ENCODE peak calls at places on chromosomes 12 and 14, in four cellular contexts. O is H1, Y is GM12878, U is K562. D is an unnamed sample.

GRCh38 chr12:102676812-102677211 is 196.4 kb upstream of the IGF1 start:
- DNase-seq in Y (no peak), O (no peak), U (no peak), D (no peak)

GRCh38 chr14:87628129-87628528 is 364.9 kb downstream of the GALC start:
- DNase-seq in O (no peak), U (no peak), Y (no peak), D (peak)

GRCh38 chr12:130183585-130184370 is 21.5 kb downstream of the FZD10 start:
- DNase-seq in O (no peak), Y (no peak), U (no peak), D (no peak)

GRCh38 chr12:1927051-1927680 is 8.7 kb upstream of the CACNA2D4 start:
- DNase-seq in U (no peak), Y (no peak), O (no peak), D (no peak)

GRCh38 chr14:24312736-24313507 is 1.6 kb downstream of the LTB4R start:
- DNase-seq in Y (no peak), U (no peak), O (no peak), D (no peak)

GRCh38 chr12:40300490-40300889 is 75.7 kb downstream of the LRRK2 start:
- DNase-seq in O (no peak), U (no peak), Y (no peak), D (no peak)

GRCh38 chr14:55237999-55238680 is 33.1 kb upstream of the FBXO34 start:
- DNase-seq in O (no peak), Y (no peak), U (no peak), D (no peak)

GRCh38 chr12:90398437-90398836 is 556.5 kb downstream of the CCER1 start:
- DNase-seq in O (no peak), U (no peak), Y (no peak), D (no peak)

GRCh38 chr12:122610911-122611310 is 83.9 kb downstream of the KNTC1 start:
- DNase-seq in Y (no peak), U (no peak), O (no peak), D (no peak)

GRCh38 chr12:47408171-47408871 is 297.5 kb downstream of the RPAP3 start:
- DNase-seq in U (no peak), Y (peak), O (no peak), D (peak)

GRCh38 chr12:24955853-24956252 is 7.0 kb upstream of the BCAT1 start:
- DNase-seq in Y (no peak), U (no peak), O (no peak), D (no peak)

GRCh38 chr12:1306096-1306495 is 288.3 kb downstream of the FBXL14 start:
- DNase-seq in O (no peak), Y (no peak), U (no peak), D (no peak)

GRCh38 chr12:113134521-113134951 is 1.0 kb downstream of the RASAL1 start:
- DNase-seq in Y (no peak), U (no peak), O (no peak), D (no peak)

GRCh38 chr14:101353422-101353821 is 207.9 kb upstream of the DIO3 start:
- DNase-seq in Y (no peak), U (no peak), O (no peak), D (no peak)

GRCh38 chr12:82627799-82628198 is 58.9 kb upstream of the TMTC2 start:
- DNase-seq in U (no peak), O (no peak), Y (no peak), D (peak)

GRCh38 chr12:45634273-45634917 is 95.1 kb upstream of the ARID2 start:
- DNase-seq in Y (no peak), U (no peak), O (no peak), D (no peak)

GRCh38 chr12:109888179-109889020 is 8.1 kb upstream of the GLTP start:
- DNase-seq in U (no peak), Y (peak), O (no peak), D (no peak)

GRCh38 chr14:22885975-22886374 is 3.0 kb downstream of the REM2 start:
- DNase-seq in Y (no peak), U (no peak), O (no peak), D (no peak)

GRCh38 chr12:96907681-96908163 is 665 bp downstream of the NEDD1 start:
- DNase-seq in Y (no peak), O (no peak), U (peak), D (peak)

DNA sequence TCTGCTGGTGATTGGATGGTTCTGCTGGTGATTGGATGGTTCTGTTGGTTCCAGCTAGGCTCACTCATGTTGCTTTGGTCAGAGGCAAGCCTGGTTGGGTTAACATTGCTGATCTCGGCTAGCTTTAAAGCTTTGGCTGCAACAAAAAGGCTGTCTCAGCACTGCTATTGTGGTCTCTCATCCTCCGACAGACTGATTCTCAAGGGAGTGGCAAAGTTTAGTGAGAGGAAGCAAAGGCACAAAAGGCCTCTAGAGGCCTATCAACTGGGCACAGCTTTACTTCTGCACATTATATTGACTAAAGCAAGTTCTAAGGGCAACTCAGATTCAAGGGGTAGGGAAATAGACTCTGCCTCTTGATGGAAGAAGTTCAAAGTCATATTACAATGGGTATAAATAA is 84.7 kb upstream of the LGR5 start:
- DNase-seq in Y (no peak), O (no peak), U (no peak), D (no peak)
- TF ChIP-seq RFX5 in Y (no peak), O (no peak), U (no peak), D (no peak)

GRCh38 chr14:91144425-91145145 is 30.7 kb downstream of the DGLUCY start:
- DNase-seq in Y (no peak), U (no peak), O (no peak), D (no peak)
- TF ChIP-seq ZNF274 in Y (no peak), U (no peak), O (no peak), D (no peak)

GRCh38 chr12:49892732-49893317 is 10.9 kb downstream of the FAIM2 start:
- DNase-seq in Y (no peak), O (no peak), U (no peak), D (no peak)
- TF ChIP-seq RFX5 in Y (no peak), O (no peak), U (no peak), D (no peak)

GRCh38 chr12:11654338-11654737 is 4.9 kb downstream of the ETV6 start:
- DNase-seq in Y (peak), O (no peak), U (no peak), D (no peak)

GRCh38 chr12:11652351-11653040 is 3.0 kb downstream of the ETV6 start:
- DNase-seq in U (no peak), Y (peak), O (no peak), D (no peak)

GRCh38 chr12:11651785-11652184 is 2.3 kb downstream of the ETV6 start:
- DNase-seq in O (no peak), U (no peak), Y (no peak), D (no peak)

GRCh38 chr12:11651377-11651776 is 1.9 kb downstream of the ETV6 start:
- DNase-seq in U (no peak), O (no peak), Y (no peak), D (no peak)

DNA sequence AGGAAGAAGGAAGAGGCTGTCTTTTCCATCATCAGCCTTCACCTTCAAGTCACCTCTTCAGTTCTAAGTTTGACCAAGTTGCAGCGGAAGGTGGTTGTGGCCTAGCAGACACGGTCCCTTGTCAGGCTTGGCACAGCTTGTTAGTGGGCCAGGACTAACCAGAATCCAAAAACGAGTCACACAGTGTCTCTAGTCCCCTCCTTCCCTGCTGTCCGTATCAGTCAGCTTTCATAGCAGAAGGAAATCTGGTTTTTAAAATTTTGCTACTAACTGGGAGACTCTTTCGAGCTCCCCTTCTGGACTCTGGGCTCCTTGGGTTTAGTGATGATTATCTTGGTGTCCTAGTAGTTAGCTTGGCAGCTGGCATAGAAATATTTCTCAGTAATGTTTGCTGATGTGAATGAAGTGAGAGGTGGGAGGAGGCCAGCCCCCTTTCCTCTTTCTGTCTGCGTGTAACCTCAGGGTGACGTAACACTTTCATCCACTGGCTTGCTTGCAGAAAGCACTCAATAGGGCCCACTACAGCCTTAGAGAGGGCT is 3.8 kb downstream of the ETV6 start:
- DNase-seq in U (no peak), Y (peak), O (no peak), D (no peak)
- TF ChIP-seq ZNF274 in U (no peak), Y (no peak), O (no peak), D (no peak)

GRCh38 chr14:65958664-65959562 is 527.3 kb upstream of the CCDC196 start:
- DNase-seq in Y (no peak), U (peak), O (no peak), D (peak)
- TF ChIP-seq RFX5 in Y (no peak), U (no peak), O (no peak), D (no peak)

GRCh38 chr14:39322807-39323206 is 89.1 kb downstream of the MIA2 start:
- DNase-seq in U (no peak), Y (no peak), O (no peak), D (no peak)

GRCh38 chr14:39320318-39320717 is 86.6 kb downstream of the MIA2 start:
- DNase-seq in O (no peak), Y (no peak), U (no peak), D (no peak)

GRCh38 chr14:39315859-39316444 is 82.2 kb downstream of the MIA2 start:
- DNase-seq in O (no peak), Y (no peak), U (no peak), D (no peak)

GRCh38 chr14:39316844-39317553 is 83.3 kb downstream of the MIA2 start:
- DNase-seq in O (no peak), U (no peak), Y (no peak), D (no peak)

DNA sequence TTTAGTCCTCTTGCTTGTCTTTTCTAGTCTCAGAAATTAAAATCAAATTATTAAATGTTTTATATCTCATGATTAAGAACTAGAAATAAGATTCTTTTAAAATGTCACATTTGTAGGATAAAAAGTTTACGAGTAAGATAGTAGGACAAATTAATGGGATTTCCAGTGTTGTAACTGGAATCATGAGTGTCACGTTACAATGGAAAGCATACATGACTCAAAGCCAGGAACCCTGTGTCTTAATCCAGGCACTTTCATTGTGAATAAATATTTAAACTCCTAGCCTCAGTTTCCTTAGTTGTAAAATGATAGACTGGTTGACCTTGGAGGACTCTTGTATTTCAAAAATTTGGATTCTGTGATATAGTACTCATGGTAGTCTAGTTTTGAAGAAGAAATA is 84.9 kb downstream of the MIA2 start:
- DNase-seq in Y (no peak), U (no peak), O (no peak), D (no peak)
- TF ChIP-seq ZNF274 in Y (no peak), U (no peak), O (no peak), D (no peak)

GRCh38 chr12:12583510-12583909 is 20.8 kb upstream of the DUSP16 start:
- DNase-seq in O (no peak), Y (no peak), U (no peak), D (no peak)
- TF ChIP-seq RFX5 in O (no peak), Y (no peak), U (no peak), D (no peak)

DNA sequence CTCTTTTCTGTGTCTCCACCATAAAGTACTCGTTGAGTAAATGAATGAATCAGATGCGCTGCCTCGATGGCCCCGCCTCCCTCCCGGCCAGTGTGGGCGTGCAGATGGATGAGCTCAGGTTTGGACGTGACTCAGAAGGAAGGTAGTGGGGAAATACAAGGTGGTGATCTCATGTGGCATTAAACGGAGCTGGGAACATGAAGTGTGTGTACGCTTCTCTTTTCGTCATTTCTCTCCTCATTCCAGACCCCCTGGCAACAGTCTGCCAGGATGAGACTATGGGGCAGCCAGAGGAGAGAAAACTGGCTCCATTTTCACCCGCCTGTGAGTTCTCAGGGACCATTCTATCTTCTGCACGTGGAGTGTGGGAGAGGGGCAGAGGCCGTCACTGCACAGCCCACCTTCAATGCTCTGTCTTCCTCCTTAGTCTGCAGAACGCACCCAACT is 91.6 kb downstream of the TSPAN9 start:
- DNase-seq in O (peak), Y (no peak), U (peak), D (no peak)
- TF ChIP-seq ZNF274 in O (no peak), Y (no peak), U (no peak), D (no peak)

GRCh38 chr14:42947991-42948390 is 1341.3 kb downstream of the LRFN5 start:
- DNase-seq in O (no peak), Y (no peak), U (no peak), D (no peak)

DNA sequence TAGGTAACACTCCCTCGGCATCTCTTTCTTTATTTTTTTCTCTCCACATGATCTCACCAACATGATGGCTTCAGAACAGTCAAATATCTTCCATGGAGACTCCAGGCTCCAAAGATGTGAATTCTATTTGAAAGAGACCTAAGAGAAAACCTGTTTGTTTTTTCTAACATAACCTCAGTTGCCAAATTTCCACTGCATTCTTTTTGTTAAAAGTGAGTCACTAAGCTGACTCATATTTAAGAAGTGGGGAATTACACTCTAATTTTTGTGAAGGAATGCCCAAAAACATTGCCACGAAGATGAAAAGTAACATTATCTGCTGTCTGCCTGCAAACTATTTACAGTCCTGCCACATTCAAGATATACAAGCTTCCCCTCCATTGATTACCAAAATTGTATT is 1337.6 kb downstream of the LRFN5 start:
- DNase-seq in O (no peak), Y (no peak), U (no peak), D (no peak)
- TF ChIP-seq RFX5 in O (no peak), Y (no peak), U (no peak), D (no peak)

DNA sequence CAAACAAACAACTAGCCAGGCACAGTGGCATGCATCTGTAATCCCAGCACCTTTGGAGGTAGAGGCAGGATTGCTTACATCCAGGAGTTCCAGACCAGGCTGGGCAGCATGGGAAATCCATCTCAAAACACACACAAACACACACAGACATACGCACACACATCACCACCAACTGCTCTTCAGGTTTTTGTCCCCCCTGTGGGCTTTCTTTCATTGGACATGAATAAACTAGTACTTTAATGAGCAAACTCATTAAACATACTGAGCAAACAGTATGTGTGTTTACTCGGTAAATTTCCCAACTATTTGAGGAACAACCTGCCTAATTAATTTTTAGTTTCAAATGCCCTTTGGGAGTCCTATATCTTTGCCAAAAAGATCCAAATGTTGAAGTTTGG is 10.1 kb upstream of the RASSF3 start:
- DNase-seq in Y (no peak), O (no peak), U (no peak), D (no peak)
- TF ChIP-seq ZNF274 in Y (no peak), O (no peak), U (no peak), D (no peak)

D was measured in HepG2.